ENCODE peak calls at places on chromosome 2, in nine cellular contexts. S is lung, M is GM12865, P is foreskin keratinocyte, O is fibroblast of pulmonary artery, C is neural crest cell, T is WTC11, A is mucosa of descending colon, E is GM10248. W is an unnamed sample.
A peak's percentile ranks its signal among the peaks of the same experiment; 100 is the strongest.

GRCh38 chr2:134866498-134867099 is 28.2 kb downstream of the ACMSD start:
- DNase-seq in S (no peak), M (no peak), P (no peak), O (peak; percentile 18), C (no peak), T (no peak), A (no peak), E (no peak), W (peak; percentile 18)

GRCh38 chr2:30113617-30114293 is 33.1 kb upstream of the YPEL5 start:
- DNase-seq in S (no peak), M (no peak), P (peak; percentile 50), O (peak; percentile 73), C (no peak), T (no peak), A (no peak), E (no peak), W (peak; percentile 67)

GRCh38 chr2:160574472-160575140 is 81.0 kb upstream of the RBMS1 start:
- DNase-seq in S (no peak), M (no peak), P (peak; percentile 92), O (peak; percentile 81), C (no peak), T (no peak), A (no peak), E (no peak), W (peak; percentile 74)

GRCh38 chr2:182229288-182229687 is 197.5 kb downstream of the PDE1A start:
- DNase-seq in S (no peak), M (no peak), P (no peak), O (peak; percentile 22), C (no peak), T (no peak), A (no peak), E (no peak), W (peak; percentile 14)

GRCh38 chr2:28293416-28293815 is 99.2 kb upstream of the FOSL2 start:
- DNase-seq in S (no peak), M (no peak), P (peak; percentile 84), O (no peak), C (no peak), T (no peak), A (no peak), E (no peak), W (no peak)

GRCh38 chr2:16396986-16397385 is 268.6 kb downstream of the CYRIA start:
- DNase-seq in S (no peak), M (no peak), P (no peak), O (no peak), C (no peak), T (no peak), A (no peak), E (no peak), W (no peak)

GRCh38 chr2:71428472-71429383 is 24.6 kb upstream of the DYSF start:
- DNase-seq in S (no peak), M (no peak), P (no peak), O (no peak), C (no peak), T (no peak), A (no peak), E (no peak), W (no peak)

GRCh38 chr2:134070281-134070731 is 183.6 kb upstream of the MGAT5 start:
- DNase-seq in S (no peak), M (no peak), P (no peak), O (no peak), C (no peak), T (no peak), A (no peak), E (no peak), W (no peak)

GRCh38 chr2:10894264-10894935 is 17.3 kb upstream of the KCNF1 start:
- DNase-seq in S (no peak), M (no peak), P (no peak), O (no peak), C (no peak), T (no peak), A (no peak), E (no peak), W (no peak)
- TF ChIP-seq CTCF in S (no peak), M (no peak), P (no peak), O (no peak), C (no peak), T (no peak), A (no peak), E (no peak), W (no peak)

DNA sequence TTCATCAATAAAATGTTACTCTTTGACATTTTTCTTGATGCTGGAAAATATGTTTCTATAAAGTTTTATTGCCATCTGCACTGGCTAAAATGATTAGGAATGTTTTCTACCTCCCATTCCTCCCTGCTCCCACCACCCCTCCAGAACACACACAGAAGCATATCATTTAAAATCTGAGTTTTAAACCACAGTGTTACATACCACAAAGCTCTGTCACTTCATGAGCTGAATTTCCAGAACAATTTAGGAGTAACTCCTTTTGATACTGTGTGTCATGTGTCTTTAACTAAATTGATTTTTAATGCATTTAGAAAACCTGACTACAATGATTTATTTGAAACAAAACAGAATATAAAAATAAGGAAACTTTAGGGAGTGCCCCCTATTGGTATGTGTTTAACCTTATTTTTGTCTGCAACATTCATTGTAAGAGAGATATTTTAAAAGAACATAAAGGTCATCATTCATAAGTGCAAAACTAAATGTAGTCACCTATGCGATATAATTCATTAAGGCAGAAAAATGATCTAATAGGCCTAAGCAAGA is 52.0 kb downstream of the FEZ2 start:
- DNase-seq in S (no peak), M (no peak), P (no peak), O (no peak), C (no peak), T (no peak), A (no peak), E (no peak), W (no peak)
- TF ChIP-seq CTCF in S (no peak), M (no peak), P (peak; percentile 36), O (no peak), C (no peak), T (no peak), A (no peak), E (no peak), W (peak; percentile 17)

GRCh38 chr2:223003191-223003590 is 48.8 kb upstream of the KCNE4 start:
- DNase-seq in S (no peak), M (no peak), P (no peak), O (no peak), C (no peak), T (no peak), A (no peak), E (no peak), W (no peak)
- TF ChIP-seq CTCF in S (no peak), M (no peak), P (no peak), O (no peak), C (no peak), T (no peak), A (no peak), E (no peak), W (no peak)

DNA sequence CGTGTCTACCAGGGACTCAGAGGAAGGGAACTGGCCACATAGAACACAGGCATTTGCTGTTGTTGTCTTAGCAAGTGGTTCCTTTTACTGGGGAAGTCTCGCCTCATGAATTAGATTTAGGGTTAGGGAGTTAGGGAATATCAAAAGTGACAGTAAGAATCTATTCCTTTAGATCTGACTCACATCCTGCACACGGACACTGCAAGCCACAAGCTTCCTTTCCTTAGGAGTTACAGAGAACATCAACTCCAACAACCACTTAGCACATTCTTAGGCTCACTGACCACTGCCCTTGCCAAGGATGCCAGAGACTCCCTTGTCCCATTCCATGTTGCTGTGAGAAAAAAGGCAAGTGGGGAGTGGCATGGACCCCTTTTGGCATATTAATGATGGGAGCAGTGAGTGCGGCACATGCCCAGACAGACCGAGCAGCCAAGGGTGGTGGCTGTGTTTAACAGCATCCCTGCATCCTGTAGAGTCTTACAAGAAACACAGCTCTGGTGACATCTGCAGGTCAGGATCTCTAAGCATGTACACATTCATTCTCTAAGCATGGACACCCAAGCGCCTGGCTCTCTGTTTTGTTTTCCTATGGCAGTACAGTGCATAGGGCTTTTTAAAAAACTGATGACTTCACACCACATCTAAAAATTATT is 745.6 kb upstream of the RAB6C start:
- DNase-seq in S (no peak), M (no peak), P (peak; percentile 23), O (peak; percentile 47), C (no peak), T (no peak), A (no peak), E (peak; percentile 25), W (peak; percentile 17)
- TF ChIP-seq CTCF in S (no peak), M (no peak), P (peak; percentile 54), O (peak; percentile 23), C (peak; percentile 37), T (no peak), A (no peak), E (peak; percentile 20), W (peak; percentile 39)

GRCh38 chr2:149595069-149595963 is 7.7 kb upstream of the MMADHC start:
- DNase-seq in S (no peak), M (no peak), P (peak; percentile 19), O (peak; percentile 35), C (no peak), T (no peak), A (no peak), E (no peak), W (peak; percentile 35)
- TF ChIP-seq CTCF in S (no peak), M (peak; percentile 6), P (peak; percentile 67), O (peak; percentile 57), C (peak; percentile 65), T (no peak), A (no peak), E (no peak), W (peak; percentile 33)